ENCODE peak calls at places on chromosome 22, in seven cellular contexts. R is T-helper 2 cell; S is NCI-H345; K is activated CD4-positive, CD25-positive, alpha-beta regulatory T cell; G is activated CD8-positive, alpha-beta memory T cell treated with anti-CD3 and anti-CD28 coated beads, Interleukin-2, amount 50 U/mL, for 4 hours; L is A549; H is GM10248. F is an unnamed sample.

GRCh38 chr22:19644314-19645223 is 69.7 kb upstream of the SEPTIN5 start:
- DNase-seq in R (no peak), S (no peak), K (no peak), G (no peak), L (no peak), H (no peak), F (no peak)

GRCh38 chr22:50519151-50519550 is 6.2 kb downstream of the SCO2 start:
- DNase-seq in R (no peak), S (no peak), K (no peak), G (no peak), L (no peak), H (no peak), F (no peak)

GRCh38 chr22:37163618-37164534 is 14.2 kb upstream of the IL2RB start:
- DNase-seq in R (no peak), S (no peak), K (peak; percentile 36), G (no peak), L (no peak), H (peak; percentile 82), F (no peak)

GRCh38 chr22:31055322-31056159 is 25.6 kb upstream of the SMTN start:
- DNase-seq in R (no peak), S (peak; percentile 7), K (no peak), G (no peak), L (peak; percentile 98), H (no peak), F (no peak)

GRCh38 chr22:20089977-20090729 is 10.1 kb downstream of the DGCR8 start:
- DNase-seq in R (no peak), S (no peak), K (no peak), G (no peak), L (no peak), H (no peak), F (no peak)

GRCh38 chr22:43171607-43172006 is 15.3 kb downstream of the TTLL12 start:
- DNase-seq in R (no peak), S (no peak), K (no peak), G (no peak), L (no peak), H (no peak), F (no peak)

GRCh38 chr22:22912722-22913253 is 25.2 kb downstream of the IGLL5 start:
- DNase-seq in R (no peak), S (no peak), K (no peak), G (no peak), L (no peak), H (no peak), F (no peak)

GRCh38 chr22:41598081-41598480 is 8.4 kb upstream of the PMM1 start:
- DNase-seq in R (no peak), S (no peak), K (no peak), G (no peak), L (no peak), H (no peak), F (no peak)

GRCh38 chr22:46750861-46751260 is 11.6 kb upstream of the TBC1D22A start:
- DNase-seq in R (no peak), S (no peak), K (no peak), G (no peak), L (no peak), H (no peak), F (no peak)

GRCh38 chr22:37849089-37849751 is at the start of gene EIF3L:
- DNase-seq in R (peak; percentile 79), S (peak; percentile 84), K (peak; percentile 63), G (peak; percentile 84), L (peak; percentile 90), H (peak; percentile 94), F (peak; percentile 51)

GRCh38 chr22:33539902-33540751 is 380.1 kb downstream of the LARGE1 start:
- DNase-seq in R (no peak), S (peak; percentile 13), K (no peak), G (no peak), L (peak; percentile 98), H (no peak), F (no peak)

GRCh38 chr22:30830907-30831306 is 136.2 kb downstream of the OSBP2 start:
- DNase-seq in R (no peak), S (no peak), K (no peak), G (no peak), L (peak; percentile 96), H (no peak), F (no peak)

GRCh38 chr22:46589141-46589748 is 30.9 kb upstream of the GRAMD4 start:
- DNase-seq in R (no peak), S (no peak), K (no peak), G (no peak), L (no peak), H (no peak), F (no peak)

GRCh38 chr22:50061141-50061823 is 3.2 kb upstream of the TTLL8 start:
- DNase-seq in R (no peak), S (no peak), K (no peak), G (no peak), L (no peak), H (no peak), F (no peak)

GRCh38 chr22:36379593-36380361 is 8.0 kb downstream of the MYH9 start:
- DNase-seq in R (peak; percentile 51), S (no peak), K (no peak), G (no peak), L (no peak), H (no peak), F (no peak)